ENCODE peak calls at places on chromosomes 3 and 15, in seven cellular contexts. U is SW480; K is small intestine; X is brain microvascular endothelial cell; V is NCI-H1105; F is stimulated activated CD4-positive, alpha-beta T cell treated with anti-CD3 and anti-CD28 coated beads, TNF-alpha, amount 100 ng/mL, for 4 hours; W is sigmoid colon. Q is an unnamed sample.

GRCh38 chr3:38986901-38987300 is 64.8 kb downstream of the SCN11A start:
- DNase-seq in U (no peak), K (no peak), X (no peak), V (no peak), F (no peak), W (no peak), Q (no peak)

GRCh38 chr15:62899090-62899493 is 143.5 kb upstream of the TPM1 start:
- DNase-seq in U (peak), K (peak), X (no peak), V (no peak), F (no peak), W (peak), Q (peak)

GRCh38 chr3:152235709-152236298 is 32.9 kb upstream of the MBNL1 start:
- DNase-seq in U (no peak), K (no peak), X (peak), V (no peak), F (no peak), W (no peak), Q (no peak)

GRCh38 chr15:41506796-41507341 is 6.8 kb downstream of the LTK start:
- DNase-seq in U (peak), K (no peak), X (no peak), V (no peak), F (no peak), W (no peak), Q (no peak)

GRCh38 chr3:133295199-133295901 is 104.5 kb upstream of the BFSP2 start:
- DNase-seq in U (peak), K (no peak), X (peak), V (no peak), F (no peak), W (no peak), Q (no peak)

GRCh38 chr3:196517142-196517808 is 2.1 kb upstream of the SMCO1 start:
- DNase-seq in U (no peak), K (no peak), X (no peak), V (no peak), F (no peak), W (no peak), Q (no peak)

GRCh38 chr3:74507691-74508090 is 106.8 kb downstream of the CNTN3 start:
- DNase-seq in U (no peak), K (no peak), X (no peak), V (no peak), F (no peak), W (no peak), Q (no peak)

GRCh38 chr15:78298983-78299301 is 467 bp downstream of the SKIC8 start:
- DNase-seq in U (no peak), K (peak), X (peak), V (no peak), F (no peak), W (no peak), Q (no peak)

GRCh38 chr3:188270423-188270972 is 116.5 kb downstream of the LPP start:
- DNase-seq in U (no peak), K (no peak), X (peak), V (no peak), F (no peak), W (no peak), Q (no peak)

GRCh38 chr3:24318668-24319287 is 175.9 kb downstream of the THRB start:
- DNase-seq in U (no peak), K (no peak), X (peak), V (no peak), F (no peak), W (no peak), Q (no peak)

GRCh38 chr3:71423151-71423906 is 160.2 kb downstream of the FOXP1 start:
- DNase-seq in U (no peak), K (peak), X (no peak), V (peak), F (no peak), W (no peak), Q (no peak)

GRCh38 chr3:89560546-89560945 is 453.1 kb downstream of the EPHA3 start:
- DNase-seq in U (no peak), K (no peak), X (peak), V (peak), F (no peak), W (no peak), Q (no peak)

GRCh38 chr3:147813256-147813655 is 404.1 kb downstream of the ZIC1 start:
- DNase-seq in U (no peak), K (no peak), X (no peak), V (no peak), F (no peak), W (no peak), Q (no peak)

GRCh38 chr3:65979152-65979551 is 59.6 kb downstream of the MAGI1 start:
- DNase-seq in U (no peak), K (no peak), X (peak), V (no peak), F (no peak), W (no peak), Q (no peak)

GRCh38 chr3:31307131-31307785 is 225.5 kb upstream of the STT3B start:
- DNase-seq in U (no peak), K (no peak), X (no peak), V (no peak), F (no peak), W (no peak), Q (no peak)

GRCh38 chr3:64188810-64189560 is 36.3 kb downstream of the PRICKLE2 start:
- DNase-seq in U (peak), K (peak), X (peak), V (no peak), F (no peak), W (peak), Q (no peak)

GRCh38 chr3:182925330-182925943 is 54.9 kb downstream of the DCUN1D1 start:
- DNase-seq in U (no peak), K (no peak), X (peak), V (no peak), F (no peak), W (no peak), Q (no peak)

GRCh38 chr15:63238796-63239195 is 38.6 kb upstream of the APH1B start:
- DNase-seq in U (no peak), K (no peak), X (peak), V (no peak), F (no peak), W (no peak), Q (no peak)

GRCh38 chr3:175255698-175256097 is 396.6 kb downstream of the NAALADL2 start:
- DNase-seq in U (no peak), K (no peak), X (peak), V (no peak), F (no peak), W (no peak), Q (no peak)

GRCh38 chr3:66816110-66816761 is 181.9 kb upstream of the KBTBD8 start:
- DNase-seq in U (peak), K (peak), X (peak), V (peak), F (no peak), W (no peak), Q (no peak)

GRCh38 chr15:73273181-73274002 is 95.4 kb downstream of the HCN4 start:
- DNase-seq in U (peak), K (peak), X (peak), V (peak), F (peak), W (peak), Q (no peak)

GRCh38 chr15:78737187-78737820 is 74.0 kb downstream of the ADAMTS7 start:
- DNase-seq in U (no peak), K (no peak), X (no peak), V (no peak), F (no peak), W (no peak), Q (peak)

GRCh38 chr3:47865192-47865591 is 62.3 kb downstream of the DHX30 start:
- DNase-seq in U (no peak), K (no peak), X (no peak), V (no peak), F (no peak), W (no peak), Q (no peak)

GRCh38 chr3:12941495-12942023 is 100.2 kb upstream of the RPL32 start:
- DNase-seq in U (no peak), K (no peak), X (no peak), V (no peak), F (no peak), W (no peak), Q (no peak)

GRCh38 chr15:82122754-82123400 is 77.1 kb upstream of the MEX3B start:
- DNase-seq in U (no peak), K (peak), X (peak), V (no peak), F (no peak), W (peak), Q (no peak)

GRCh38 chr3:151581046-151581445 is 120.2 kb upstream of the IGSF10 start:
- DNase-seq in U (no peak), K (no peak), X (peak), V (no peak), F (no peak), W (no peak), Q (no peak)

GRCh38 chr15:77851696-77852095 is 219.0 kb upstream of the LINGO1 start:
- DNase-seq in U (peak), K (peak), X (no peak), V (no peak), F (no peak), W (peak), Q (peak)

GRCh38 chr3:66478923-66479322 is 21.9 kb downstream of the LRIG1 start:
- DNase-seq in U (no peak), K (peak), X (no peak), V (peak), F (no peak), W (no peak), Q (no peak)

GRCh38 chr3:40008796-40009195 is 199.4 kb downstream of the MYRIP start:
- DNase-seq in U (no peak), K (no peak), X (no peak), V (no peak), F (no peak), W (no peak), Q (no peak)

GRCh38 chr15:78673917-78674444 is 33.0 kb upstream of the CHRNB4 start:
- DNase-seq in U (no peak), K (no peak), X (no peak), V (no peak), F (no peak), W (no peak), Q (peak)

GRCh38 chr3:12444582-12445468 is 39.5 kb upstream of the TSEN2 start:
- DNase-seq in U (peak), K (peak), X (peak), V (no peak), F (no peak), W (peak), Q (no peak)

GRCh38 chr15:95995375-95996168 is 334.9 kb upstream of the NR2F2 start:
- DNase-seq in U (no peak), K (no peak), X (no peak), V (no peak), F (no peak), W (no peak), Q (no peak)

GRCh38 chr3:54917172-54917571 is 10.7 kb downstream of the LRTM1 start:
- DNase-seq in U (no peak), K (no peak), X (no peak), V (no peak), F (no peak), W (no peak), Q (no peak)

GRCh38 chr15:83999396-84000120 is 236.0 kb upstream of the GOLGA6L4 start:
- DNase-seq in U (peak), K (no peak), X (no peak), V (no peak), F (no peak), W (no peak), Q (no peak)

GRCh38 chr3:118882353-118882947 is 152.2 kb downstream of the IGSF11 start:
- DNase-seq in U (peak), K (peak), X (peak), V (peak), F (peak), W (peak), Q (no peak)

GRCh38 chr3:13515036-13515435 is 33.9 kb upstream of the FBLN2 start:
- DNase-seq in U (no peak), K (no peak), X (no peak), V (no peak), F (no peak), W (no peak), Q (no peak)

GRCh38 chr3:67044955-67045354 is 46.8 kb downstream of the KBTBD8 start:
- DNase-seq in U (no peak), K (no peak), X (no peak), V (no peak), F (no peak), W (no peak), Q (no peak)

Q was measured in cardiac septum.